ENCODE peak calls at places on chromosome 18, in nine cellular contexts. D, H, C, A, K, W, E, Z and S are unnamed samples.

GRCh38 chr18:35041752-35042379 is 653 bp downstream of the MAPRE2 start:
- DNase-seq in D (no peak), H (no peak), C (no peak), A (no peak), K (no peak), W (no peak), E (no peak), Z (peak; percentile 52), S (no peak)

GRCh38 chr18:46297621-46298020 is 193.4 kb downstream of the HAUS1 start:
- DNase-seq in D (peak; percentile 62), H (no peak), C (no peak), A (no peak), K (no peak), W (no peak), E (no peak), Z (no peak), S (no peak)

GRCh38 chr18:40925071-40925541 is 1029.9 kb upstream of the PIK3C3 start:
- DNase-seq in D (no peak), H (no peak), C (no peak), A (no peak), K (no peak), W (no peak), E (no peak), Z (no peak), S (no peak)

GRCh38 chr18:30970201-30970816 is 72.2 kb downstream of the DSC3 start:
- DNase-seq in D (no peak), H (no peak), C (no peak), A (peak; percentile 1), K (peak; percentile 17), W (no peak), E (peak; percentile 0), Z (no peak), S (peak; percentile 9)

GRCh38 chr18:64116806-64117205 is 32.1 kb downstream of the LINC00305 start:
- DNase-seq in D (no peak), H (no peak), C (no peak), A (no peak), K (no peak), W (no peak), E (no peak), Z (no peak), S (no peak)

GRCh38 chr18:58611471-58612131 is 17.3 kb downstream of the ALPK2 start:
- DNase-seq in D (no peak), H (no peak), C (no peak), A (no peak), K (no peak), W (no peak), E (no peak), Z (no peak), S (no peak)

GRCh38 chr18:80188643-80189010 is 58.7 kb downstream of the PARD6G start:
- DNase-seq in D (no peak), H (no peak), C (no peak), A (no peak), K (no peak), W (peak; percentile 15), E (no peak), Z (no peak), S (no peak)

GRCh38 chr18:60120231-60120630 is 220.4 kb downstream of the PMAIP1 start:
- DNase-seq in D (no peak), H (no peak), C (no peak), A (no peak), K (no peak), W (no peak), E (no peak), Z (no peak), S (no peak)

GRCh38 chr18:3350566-3351527 is 88.9 kb downstream of the MYL12B start:
- DNase-seq in D (no peak), H (no peak), C (no peak), A (no peak), K (peak; percentile 13), W (no peak), E (no peak), Z (no peak), S (no peak)

GRCh38 chr18:50790956-50791355 is 28.9 kb downstream of the MRO start:
- DNase-seq in D (no peak), H (no peak), C (no peak), A (no peak), K (no peak), W (no peak), E (no peak), Z (no peak), S (no peak)

GRCh38 chr18:50796495-50796894 is 23.3 kb downstream of the MRO start:
- DNase-seq in D (no peak), H (no peak), C (no peak), A (no peak), K (no peak), W (no peak), E (no peak), Z (no peak), S (no peak)

GRCh38 chr18:50793641-50794565 is 25.9 kb downstream of the MRO start:
- DNase-seq in D (no peak), H (no peak), C (no peak), A (no peak), K (no peak), W (no peak), E (no peak), Z (no peak), S (no peak)

GRCh38 chr18:50791599-50792438 is 28.0 kb downstream of the MRO start:
- DNase-seq in D (no peak), H (no peak), C (no peak), A (no peak), K (no peak), W (no peak), E (no peak), Z (no peak), S (no peak)

DNA sequence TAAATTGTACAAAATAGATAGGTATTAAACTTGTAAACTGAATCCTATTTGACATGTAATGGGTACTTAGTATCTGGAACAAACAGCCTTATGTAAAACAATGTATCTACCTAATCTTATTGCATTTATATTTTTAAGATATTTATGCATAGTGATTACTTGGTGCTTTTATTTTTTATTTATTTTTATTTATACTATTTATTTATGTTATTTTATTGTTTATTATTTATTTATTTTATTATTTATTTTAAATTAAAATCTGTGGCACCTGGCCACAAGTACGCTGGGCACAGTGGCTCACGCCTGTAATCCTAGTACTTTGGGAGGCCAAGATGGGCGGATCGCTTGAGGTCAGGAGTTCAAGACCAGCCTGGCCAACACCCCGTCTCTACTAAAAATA is 26.9 kb downstream of the MRO start:
- DNase-seq in D (no peak), H (no peak), C (no peak), A (no peak), K (no peak), W (no peak), E (no peak), Z (no peak), S (no peak)
- TF ChIP-seq CTCF in D (no peak), H (no peak), C (no peak), A (no peak), K (no peak), W (no peak), E (no peak), Z (no peak), S (no peak)

DNA sequence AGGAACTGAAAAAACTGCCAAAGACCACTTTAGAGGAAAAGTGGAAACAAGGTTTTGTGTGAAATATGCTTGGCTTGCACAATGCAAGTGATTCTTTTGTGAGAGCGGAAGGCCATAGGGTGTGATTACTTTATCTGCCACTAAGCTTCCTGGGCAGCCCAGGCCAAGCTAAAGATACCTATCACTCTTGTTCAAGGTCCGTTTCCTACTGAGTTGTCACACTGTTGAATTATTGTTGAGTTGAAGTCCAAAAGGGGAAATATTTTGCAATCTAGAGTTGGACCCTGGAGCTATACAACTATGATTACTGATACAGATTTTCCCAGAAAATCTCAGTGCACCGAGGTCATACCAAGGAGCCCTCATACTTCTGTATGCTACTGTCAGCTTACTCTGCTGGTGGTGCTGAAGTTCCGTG is 72.7 kb upstream of the CTAGE1 start:
- DNase-seq in D (no peak), H (no peak), C (no peak), A (no peak), K (no peak), W (no peak), E (no peak), Z (no peak), S (no peak)
- TF ChIP-seq CTCF in D (no peak), H (no peak), C (no peak), A (no peak), K (no peak), W (no peak), E (no peak), Z (peak; percentile 37), S (no peak)

GRCh38 chr18:11389281-11389680 is 220.1 kb upstream of the SLC35G4 start:
- DNase-seq in D (no peak), H (no peak), C (no peak), A (no peak), K (no peak), W (no peak), E (no peak), Z (no peak), S (no peak)

GRCh38 chr18:11392292-11392691 is 217.1 kb upstream of the SLC35G4 start:
- DNase-seq in D (no peak), H (no peak), C (no peak), A (no peak), K (no peak), W (no peak), E (no peak), Z (peak; percentile 45), S (no peak)

GRCh38 chr18:11391636-11392035 is 217.8 kb upstream of the SLC35G4 start:
- DNase-seq in D (no peak), H (no peak), C (no peak), A (no peak), K (no peak), W (no peak), E (no peak), Z (no peak), S (no peak)

GRCh38 chr18:11392974-11393373 is 216.4 kb upstream of the SLC35G4 start:
- DNase-seq in D (no peak), H (no peak), C (no peak), A (no peak), K (no peak), W (no peak), E (no peak), Z (no peak), S (no peak)

DNA sequence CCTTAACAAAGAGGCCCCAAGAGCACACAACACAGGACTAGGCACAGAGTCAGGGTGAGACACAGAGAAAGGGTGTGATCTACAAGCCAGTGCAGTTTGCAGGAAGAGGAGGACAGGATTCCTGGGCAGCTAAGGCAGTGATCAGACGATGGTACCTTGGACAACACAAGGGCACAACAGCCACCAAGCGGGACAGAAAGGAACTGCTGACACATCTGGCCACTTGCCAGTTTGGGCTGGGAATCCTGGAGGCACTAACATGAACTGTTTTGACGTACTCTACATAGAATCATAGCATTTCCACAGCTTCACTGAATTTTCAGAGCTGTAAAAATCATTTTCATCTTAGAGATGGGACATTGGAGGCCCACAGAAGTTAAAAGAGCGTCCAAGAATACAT is 221.5 kb upstream of the SLC35G4 start:
- DNase-seq in D (peak; percentile 41), H (no peak), C (no peak), A (no peak), K (peak; percentile 51), W (peak; percentile 37), E (peak; percentile 37), Z (peak; percentile 47), S (no peak)
- TF ChIP-seq CTCF in D (no peak), H (no peak), C (peak; percentile 22), A (no peak), K (peak; percentile 15), W (peak; percentile 11), E (peak; percentile 36), Z (peak; percentile 49), S (no peak)

DNA sequence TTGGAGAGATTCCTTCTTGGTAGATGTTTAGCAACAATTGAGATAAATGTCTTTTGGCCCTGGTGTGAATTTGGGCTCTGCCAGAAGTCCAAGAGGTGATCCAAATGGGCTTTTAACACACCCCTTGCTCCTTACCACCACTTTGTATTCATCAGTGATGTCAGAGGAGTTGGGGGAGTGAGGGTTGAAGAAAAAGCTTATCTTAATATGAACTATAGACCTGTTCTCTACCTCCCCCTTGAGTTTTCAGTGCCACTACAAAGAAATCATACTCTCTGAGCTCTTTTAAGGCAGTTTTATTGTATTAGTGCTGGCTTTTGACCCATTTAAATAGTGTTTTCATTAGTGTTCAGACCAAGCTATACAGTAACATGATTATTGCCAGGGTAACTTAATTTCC is 229.1 kb downstream of the PHLPP1 start:
- DNase-seq in D (no peak), H (no peak), C (no peak), A (no peak), K (peak; percentile 22), W (no peak), E (no peak), Z (peak; percentile 11), S (no peak)
- TF ChIP-seq CTCF in D (no peak), H (no peak), C (peak; percentile 9), A (no peak), K (peak; percentile 4), W (no peak), E (no peak), Z (no peak), S (no peak)